ENCODE peak calls at places on chromosomes 7 and 10, in six cellular contexts. One of them, this sample, is unnamed.

GRCh38 chr10:89837173-89838001 is 136.0 kb downstream of the KIF20B start:
- DNase-seq in BJ: no peak
- DNase-seq in astrocyte of the spinal cord: peak; percentile 24
- DNase-seq in GM13977: peak; percentile 59
- DNase-seq in fibroblast of pulmonary artery: peak; percentile 20
- DNase-seq in transverse colon: peak; percentile 30
- DNase-seq in this sample: no peak

GRCh38 chr10:23439920-23440875 is 1.3 kb downstream of the OTUD1 start:
- DNase-seq in transverse colon: peak; percentile 35
- DNase-seq in GM13977: peak; percentile 64
- DNase-seq in astrocyte of the spinal cord: peak; percentile 17
- DNase-seq in BJ: no peak
- DNase-seq in fibroblast of pulmonary artery: peak; percentile 33
- DNase-seq in this sample: no peak

GRCh38 chr10:59876695-59877094 is 29.7 kb downstream of the CCDC6 start:
- DNase-seq in GM13977: no peak
- DNase-seq in transverse colon: no peak
- DNase-seq in fibroblast of pulmonary artery: no peak
- DNase-seq in astrocyte of the spinal cord: no peak
- DNase-seq in BJ: no peak
- DNase-seq in this sample: no peak

GRCh38 chr10:124912487-124912886 is 29.4 kb upstream of the ZRANB1 start:
- DNase-seq in fibroblast of pulmonary artery: no peak
- DNase-seq in BJ: no peak
- DNase-seq in transverse colon: no peak
- DNase-seq in GM13977: no peak
- DNase-seq in astrocyte of the spinal cord: no peak
- DNase-seq in this sample: no peak

GRCh38 chr7:50781371-50781770 is 1.3 kb downstream of the GRB10 start:
- DNase-seq in astrocyte of the spinal cord: no peak
- DNase-seq in BJ: no peak
- DNase-seq in GM13977: no peak
- DNase-seq in fibroblast of pulmonary artery: no peak
- DNase-seq in transverse colon: no peak
- DNase-seq in this sample: no peak

GRCh38 chr10:8617792-8618191 is 563.3 kb downstream of the GATA3 start:
- DNase-seq in BJ: no peak
- DNase-seq in GM13977: no peak
- DNase-seq in astrocyte of the spinal cord: no peak
- DNase-seq in fibroblast of pulmonary artery: no peak
- DNase-seq in transverse colon: no peak
- DNase-seq in this sample: no peak

GRCh38 chr7:40299097-40299496 is 164.3 kb downstream of the SUGCT start:
- DNase-seq in GM13977: no peak
- DNase-seq in transverse colon: no peak
- DNase-seq in BJ: peak; percentile 88
- DNase-seq in astrocyte of the spinal cord: peak; percentile 92
- DNase-seq in fibroblast of pulmonary artery: peak; percentile 87
- DNase-seq in this sample: no peak

GRCh38 chr10:129500617-129501339 is 33.7 kb downstream of the MGMT start:
- DNase-seq in GM13977: no peak
- DNase-seq in astrocyte of the spinal cord: no peak
- DNase-seq in transverse colon: no peak
- DNase-seq in fibroblast of pulmonary artery: no peak
- DNase-seq in BJ: no peak
- DNase-seq in this sample: no peak

GRCh38 chr7:98213874-98214810 is 2.9 kb downstream of the BHLHA15 start:
- DNase-seq in astrocyte of the spinal cord: no peak
- DNase-seq in GM13977: peak; percentile 48
- DNase-seq in fibroblast of pulmonary artery: no peak
- DNase-seq in BJ: no peak
- DNase-seq in transverse colon: no peak
- DNase-seq in this sample: no peak

GRCh38 chr7:137978464-137979237 is 23.2 kb downstream of the CREB3L2 start:
- DNase-seq in GM13977: no peak
- DNase-seq in transverse colon: peak; percentile 41
- DNase-seq in astrocyte of the spinal cord: peak; percentile 97
- DNase-seq in BJ: peak; percentile 87
- DNase-seq in fibroblast of pulmonary artery: peak; percentile 94
- DNase-seq in this sample: peak; percentile 77

GRCh38 chr10:48606530-48607355 is 1.9 kb upstream of the ARHGAP22 start:
- DNase-seq in transverse colon: peak; percentile 25
- DNase-seq in GM13977: no peak
- DNase-seq in astrocyte of the spinal cord: peak; percentile 92
- DNase-seq in BJ: peak; percentile 91
- DNase-seq in fibroblast of pulmonary artery: peak; percentile 97
- DNase-seq in this sample: peak; percentile 85

GRCh38 chr7:2911466-2911865 is 67.4 kb upstream of the GNA12 start:
- DNase-seq in transverse colon: no peak
- DNase-seq in fibroblast of pulmonary artery: no peak
- DNase-seq in BJ: no peak
- DNase-seq in astrocyte of the spinal cord: no peak
- DNase-seq in GM13977: no peak
- DNase-seq in this sample: no peak

GRCh38 chr7:66576646-66577045 is 52.0 kb upstream of the KCTD7 start:
- DNase-seq in astrocyte of the spinal cord: no peak
- DNase-seq in BJ: no peak
- DNase-seq in transverse colon: no peak
- DNase-seq in fibroblast of pulmonary artery: no peak
- DNase-seq in GM13977: no peak
- DNase-seq in this sample: no peak

GRCh38 chr10:30831876-30832726 is 199.6 kb downstream of the ZNF438 start:
- DNase-seq in BJ: no peak
- DNase-seq in fibroblast of pulmonary artery: no peak
- DNase-seq in astrocyte of the spinal cord: no peak
- DNase-seq in transverse colon: no peak
- DNase-seq in GM13977: no peak
- DNase-seq in this sample: no peak

GRCh38 chr10:122560279-122560804 is at the start of gene DMBT1:
- DNase-seq in transverse colon: no peak
- DNase-seq in BJ: no peak
- DNase-seq in fibroblast of pulmonary artery: no peak
- DNase-seq in astrocyte of the spinal cord: no peak
- DNase-seq in GM13977: no peak
- DNase-seq in this sample: no peak

GRCh38 chr10:122558452-122558851 is 2.1 kb upstream of the DMBT1 start:
- DNase-seq in BJ: no peak
- DNase-seq in astrocyte of the spinal cord: no peak
- DNase-seq in GM13977: no peak
- DNase-seq in fibroblast of pulmonary artery: no peak
- DNase-seq in transverse colon: no peak
- DNase-seq in this sample: no peak

GRCh38 chr10:122559228-122559627 is 1.3 kb upstream of the DMBT1 start:
- DNase-seq in GM13977: no peak
- DNase-seq in fibroblast of pulmonary artery: no peak
- DNase-seq in astrocyte of the spinal cord: no peak
- DNase-seq in BJ: no peak
- DNase-seq in transverse colon: no peak
- DNase-seq in this sample: no peak

GRCh38 chr10:122555431-122555830 is 5.1 kb upstream of the DMBT1 start:
- DNase-seq in astrocyte of the spinal cord: no peak
- DNase-seq in transverse colon: no peak
- DNase-seq in fibroblast of pulmonary artery: no peak
- DNase-seq in BJ: no peak
- DNase-seq in GM13977: no peak
- DNase-seq in this sample: no peak

DNA sequence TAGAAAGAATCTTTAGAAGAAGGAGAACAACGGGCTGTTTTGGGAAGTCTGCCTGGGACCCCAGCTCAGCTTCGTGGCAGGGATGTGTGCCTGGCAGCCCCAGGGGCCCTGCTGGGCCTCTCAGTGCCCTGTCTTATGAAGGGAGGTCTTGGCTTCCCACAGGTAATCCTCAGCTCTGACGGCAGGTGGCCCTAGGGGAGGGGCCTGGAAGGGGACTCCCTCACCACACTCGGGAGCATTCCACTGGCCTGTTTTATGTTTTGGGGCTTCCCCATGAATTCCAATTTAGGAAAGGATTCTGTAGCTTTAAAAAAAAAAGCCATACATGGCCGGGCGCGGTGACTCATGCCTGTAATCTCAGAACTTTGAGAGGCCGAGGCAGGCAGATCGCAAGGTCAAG is 3.0 kb upstream of the DMBT1 start:
- DNase-seq in transverse colon: no peak
- DNase-seq in fibroblast of pulmonary artery: no peak
- DNase-seq in GM13977: no peak
- DNase-seq in astrocyte of the spinal cord: no peak
- DNase-seq in BJ: no peak
- DNase-seq in this sample: no peak
- TF ChIP-seq CTCF in transverse colon: no peak
- TF ChIP-seq CTCF in fibroblast of pulmonary artery: no peak
- TF ChIP-seq CTCF in GM13977: no peak
- TF ChIP-seq CTCF in astrocyte of the spinal cord: no peak
- TF ChIP-seq CTCF in BJ: no peak
- TF ChIP-seq CTCF in this sample: no peak

GRCh38 chr10:43901302-43901701 is 252.6 kb upstream of the ZNF32 start:
- DNase-seq in GM13977: no peak
- DNase-seq in astrocyte of the spinal cord: no peak
- DNase-seq in transverse colon: no peak
- DNase-seq in fibroblast of pulmonary artery: peak; percentile 16
- DNase-seq in BJ: no peak
- DNase-seq in this sample: no peak
- TF ChIP-seq CTCF in GM13977: no peak
- TF ChIP-seq CTCF in astrocyte of the spinal cord: peak; percentile 16
- TF ChIP-seq CTCF in transverse colon: no peak
- TF ChIP-seq CTCF in fibroblast of pulmonary artery: peak; percentile 30
- TF ChIP-seq CTCF in BJ: peak; percentile 23
- TF ChIP-seq CTCF in this sample: peak; percentile 9

DNA sequence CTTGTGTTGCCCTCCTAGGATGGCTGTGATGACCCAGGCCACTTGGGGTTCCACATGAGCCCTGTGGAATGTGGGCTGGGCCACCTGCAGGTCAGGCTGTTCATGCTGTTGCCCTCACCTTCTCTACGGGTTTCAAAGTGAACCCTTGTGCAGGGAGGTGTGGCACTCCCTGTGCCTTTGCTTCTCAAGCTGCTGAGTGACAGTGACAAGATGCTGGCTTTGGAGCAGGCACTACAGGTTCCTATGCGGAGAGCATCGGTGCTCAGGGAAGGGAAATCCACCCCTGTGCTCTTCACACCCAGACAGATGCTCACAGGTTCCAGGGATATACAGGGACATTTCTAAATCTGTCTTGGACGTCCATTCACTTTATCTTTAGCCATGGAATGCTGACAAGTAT is 1004.9 kb downstream of the LRMDA start:
- DNase-seq in BJ: no peak
- DNase-seq in astrocyte of the spinal cord: no peak
- DNase-seq in transverse colon: no peak
- DNase-seq in GM13977: no peak
- DNase-seq in fibroblast of pulmonary artery: no peak
- DNase-seq in this sample: no peak
- TF ChIP-seq CTCF in BJ: no peak
- TF ChIP-seq CTCF in astrocyte of the spinal cord: no peak
- TF ChIP-seq CTCF in transverse colon: no peak
- TF ChIP-seq CTCF in GM13977: no peak
- TF ChIP-seq CTCF in fibroblast of pulmonary artery: no peak
- TF ChIP-seq CTCF in this sample: no peak

GRCh38 chr10:78802406-78802805 is 266.4 kb upstream of the ZMIZ1 start:
- DNase-seq in astrocyte of the spinal cord: no peak
- DNase-seq in fibroblast of pulmonary artery: no peak
- DNase-seq in BJ: no peak
- DNase-seq in transverse colon: no peak
- DNase-seq in GM13977: no peak
- DNase-seq in this sample: no peak
- TF ChIP-seq CTCF in astrocyte of the spinal cord: no peak
- TF ChIP-seq CTCF in fibroblast of pulmonary artery: no peak
- TF ChIP-seq CTCF in BJ: no peak
- TF ChIP-seq CTCF in transverse colon: no peak
- TF ChIP-seq CTCF in GM13977: no peak
- TF ChIP-seq CTCF in this sample: no peak

GRCh38 chr10:29130190-29130673 is 158.6 kb upstream of the LYZL1 start:
- DNase-seq in transverse colon: no peak
- DNase-seq in astrocyte of the spinal cord: peak; percentile 35
- DNase-seq in GM13977: peak; percentile 26
- DNase-seq in fibroblast of pulmonary artery: peak; percentile 65
- DNase-seq in BJ: no peak
- DNase-seq in this sample: no peak
- TF ChIP-seq CTCF in transverse colon: peak; percentile 42
- TF ChIP-seq CTCF in astrocyte of the spinal cord: peak; percentile 64
- TF ChIP-seq CTCF in GM13977: peak; percentile 45
- TF ChIP-seq CTCF in fibroblast of pulmonary artery: peak; percentile 78
- TF ChIP-seq CTCF in BJ: peak; percentile 72
- TF ChIP-seq CTCF in this sample: peak; percentile 60

GRCh38 chr10:11921800-11922387 is 98.7 kb downstream of the PROSER2 start:
- DNase-seq in GM13977: no peak
- DNase-seq in transverse colon: peak; percentile 37
- DNase-seq in BJ: no peak
- DNase-seq in astrocyte of the spinal cord: no peak
- DNase-seq in fibroblast of pulmonary artery: peak; percentile 18
- DNase-seq in this sample: no peak
- TF ChIP-seq CTCF in GM13977: no peak
- TF ChIP-seq CTCF in transverse colon: no peak
- TF ChIP-seq CTCF in BJ: no peak
- TF ChIP-seq CTCF in astrocyte of the spinal cord: no peak
- TF ChIP-seq CTCF in fibroblast of pulmonary artery: no peak
- TF ChIP-seq CTCF in this sample: no peak

GRCh38 chr10:35765996-35766395 is 123.9 kb upstream of the FZD8 start:
- DNase-seq in transverse colon: no peak
- DNase-seq in astrocyte of the spinal cord: no peak
- DNase-seq in fibroblast of pulmonary artery: no peak
- DNase-seq in GM13977: no peak
- DNase-seq in BJ: no peak
- DNase-seq in this sample: no peak

GRCh38 chr10:35768731-35769130 is 126.6 kb upstream of the FZD8 start:
- DNase-seq in GM13977: no peak
- DNase-seq in BJ: no peak
- DNase-seq in fibroblast of pulmonary artery: no peak
- DNase-seq in astrocyte of the spinal cord: no peak
- DNase-seq in transverse colon: no peak
- DNase-seq in this sample: no peak

GRCh38 chr10:35768011-35768410 is 125.9 kb upstream of the FZD8 start:
- DNase-seq in GM13977: no peak
- DNase-seq in transverse colon: no peak
- DNase-seq in BJ: no peak
- DNase-seq in fibroblast of pulmonary artery: no peak
- DNase-seq in astrocyte of the spinal cord: no peak
- DNase-seq in this sample: no peak

GRCh38 chr10:35770817-35771355 is 128.8 kb upstream of the FZD8 start:
- DNase-seq in transverse colon: peak; percentile 16
- DNase-seq in fibroblast of pulmonary artery: no peak
- DNase-seq in GM13977: no peak
- DNase-seq in BJ: no peak
- DNase-seq in astrocyte of the spinal cord: no peak
- DNase-seq in this sample: no peak

GRCh38 chr10:35765039-35765662 is 123.1 kb upstream of the FZD8 start:
- DNase-seq in BJ: no peak
- DNase-seq in astrocyte of the spinal cord: no peak
- DNase-seq in transverse colon: peak; percentile 25
- DNase-seq in GM13977: no peak
- DNase-seq in fibroblast of pulmonary artery: no peak
- DNase-seq in this sample: no peak
- TF ChIP-seq CTCF in BJ: no peak
- TF ChIP-seq CTCF in astrocyte of the spinal cord: no peak
- TF ChIP-seq CTCF in transverse colon: no peak
- TF ChIP-seq CTCF in GM13977: no peak
- TF ChIP-seq CTCF in fibroblast of pulmonary artery: no peak
- TF ChIP-seq CTCF in this sample: no peak

GRCh38 chr10:52066383-52066782 is 247.7 kb upstream of the DKK1 start:
- DNase-seq in fibroblast of pulmonary artery: no peak
- DNase-seq in GM13977: no peak
- DNase-seq in transverse colon: no peak
- DNase-seq in astrocyte of the spinal cord: no peak
- DNase-seq in BJ: no peak
- DNase-seq in this sample: no peak
- TF ChIP-seq CTCF in fibroblast of pulmonary artery: no peak
- TF ChIP-seq CTCF in GM13977: no peak
- TF ChIP-seq CTCF in transverse colon: no peak
- TF ChIP-seq CTCF in astrocyte of the spinal cord: no peak
- TF ChIP-seq CTCF in BJ: no peak
- TF ChIP-seq CTCF in this sample: no peak

This sample was measured in AG09319.